ENCODE peak calls at places on chromosome 3, in ten cellular contexts. Q is MM.1S, L is breast epithelium, M is transverse colon, T is D721Med, N is HepG2, I is AG04450, Y is HCT116, U is epithelial cell of esophagus, F is upper lobe of right lung. C is an unnamed sample.

GRCh38 chr3:22399566-22399965 is 648.6 kb upstream of the ZNF385D start:
- DNase-seq in Q (no peak), L (no peak), M (no peak), T (no peak), N (no peak), I (no peak), Y (no peak), U (no peak), F (no peak), C (no peak)

GRCh38 chr3:151894219-151894618 is 20.8 kb downstream of the SUCNR1 start:
- DNase-seq in Q (no peak), L (no peak), M (no peak), T (no peak), N (no peak), I (no peak), Y (no peak), U (no peak), F (no peak), C (no peak)

GRCh38 chr3:173862701-173863100 is 465.2 kb downstream of the NLGN1 start:
- DNase-seq in Q (no peak), L (no peak), M (no peak), T (no peak), N (no peak), I (no peak), Y (no peak), U (no peak), F (no peak), C (no peak)

GRCh38 chr3:30681276-30682211 is 75.1 kb downstream of the TGFBR2 start:
- DNase-seq in Q (no peak), L (no peak), M (no peak), T (no peak), N (no peak), I (peak), Y (no peak), U (peak), F (no peak), C (no peak)

GRCh38 chr3:58180940-58181587 is 29.7 kb downstream of the DNASE1L3 start:
- DNase-seq in Q (no peak), L (no peak), M (no peak), T (no peak), N (peak), I (no peak), Y (peak), U (peak), F (no peak), C (no peak)

GRCh38 chr3:126337980-126338651 is 19.1 kb downstream of the KLF15 start:
- DNase-seq in Q (no peak), L (no peak), M (no peak), T (no peak), N (no peak), I (no peak), Y (no peak), U (no peak), F (peak), C (peak)

GRCh38 chr3:61277411-61277810 is 26.2 kb upstream of the FHIT start:
- DNase-seq in Q (no peak), L (no peak), M (no peak), T (no peak), N (no peak), I (no peak), Y (no peak), U (no peak), F (no peak), C (no peak)

GRCh38 chr3:69720824-69721223 is 18.4 kb upstream of the MITF start:
- DNase-seq in Q (no peak), L (no peak), M (no peak), T (no peak), N (no peak), I (no peak), Y (no peak), U (no peak), F (no peak), C (no peak)

GRCh38 chr3:12170207-12170606 is 11.5 kb upstream of the TIMP4 start:
- DNase-seq in Q (no peak), L (no peak), M (no peak), T (no peak), N (no peak), I (no peak), Y (no peak), U (peak), F (no peak), C (no peak)

GRCh38 chr3:44058022-44058867 is 183.4 kb upstream of the TOPAZ1 start:
- DNase-seq in Q (peak), L (no peak), M (peak), T (no peak), N (no peak), I (no peak), Y (no peak), U (peak), F (no peak), C (no peak)

GRCh38 chr3:180306691-180307090 is 270.0 kb upstream of the PEX5L start:
- DNase-seq in Q (no peak), L (no peak), M (no peak), T (no peak), N (no peak), I (no peak), Y (no peak), U (peak), F (no peak), C (no peak)

GRCh38 chr3:58272891-58273290 is 33.2 kb upstream of the RPP14 start:
- DNase-seq in Q (no peak), L (no peak), M (no peak), T (no peak), N (no peak), I (no peak), Y (no peak), U (no peak), F (no peak), C (no peak)

GRCh38 chr3:126101521-126101982 is 17.6 kb upstream of the SLC41A3 start:
- DNase-seq in Q (no peak), L (no peak), M (no peak), T (no peak), N (no peak), I (no peak), Y (no peak), U (no peak), F (no peak), C (no peak)

GRCh38 chr3:51961607-51962569 is 5.4 kb downstream of the PCBP4 start:
- DNase-seq in Q (no peak), L (no peak), M (no peak), T (peak), N (no peak), I (no peak), Y (no peak), U (no peak), F (no peak), C (no peak)

GRCh38 chr3:111695584-111696213 is 100.6 kb upstream of the ZBED2 start:
- DNase-seq in Q (no peak), L (no peak), M (no peak), T (no peak), N (peak), I (peak), Y (no peak), U (peak), F (no peak), C (no peak)

GRCh38 chr3:88963003-88963402 is 144.4 kb upstream of the EPHA3 start:
- DNase-seq in Q (no peak), L (no peak), M (no peak), T (no peak), N (no peak), I (no peak), Y (no peak), U (no peak), F (no peak), C (no peak)

GRCh38 chr3:113117511-113118302 is 93.7 kb upstream of the BOC start:
- DNase-seq in Q (no peak), L (no peak), M (no peak), T (no peak), N (no peak), I (peak), Y (no peak), U (peak), F (no peak), C (no peak)

GRCh38 chr3:65178703-65179102 is 490.9 kb upstream of the ADAMTS9 start:
- DNase-seq in Q (peak), L (no peak), M (no peak), T (no peak), N (no peak), I (no peak), Y (no peak), U (peak), F (no peak), C (no peak)

GRCh38 chr3:172717493-172718088 is 6.7 kb upstream of the NCEH1 start:
- DNase-seq in Q (peak), L (no peak), M (no peak), T (no peak), N (peak), I (no peak), Y (peak), U (no peak), F (no peak), C (no peak)
- TF ChIP-seq CTCF in Q (peak), L (no peak), M (no peak), T (no peak), N (peak), I (peak), Y (peak), U (peak), F (peak), C (peak)

GRCh38 chr3:27141668-27142067 is 227.5 kb downstream of the NEK10 start:
- DNase-seq in Q (no peak), L (no peak), M (no peak), T (no peak), N (no peak), I (no peak), Y (peak), U (no peak), F (no peak), C (no peak)
- TF ChIP-seq CTCF in Q (peak), L (no peak), M (no peak), T (no peak), N (no peak), I (no peak), Y (peak), U (no peak), F (no peak), C (peak)

GRCh38 chr3:187987162-187987561 is 166.8 kb upstream of the LPP start:
- DNase-seq in Q (no peak), L (no peak), M (no peak), T (no peak), N (no peak), I (no peak), Y (no peak), U (no peak), F (no peak), C (no peak)

GRCh38 chr3:187987919-187988318 is 166.0 kb upstream of the LPP start:
- DNase-seq in Q (no peak), L (no peak), M (no peak), T (no peak), N (no peak), I (no peak), Y (no peak), U (no peak), F (no peak), C (no peak)

GRCh38 chr3:187983484-187984124 is 170.4 kb upstream of the LPP start:
- DNase-seq in Q (no peak), L (no peak), M (no peak), T (no peak), N (peak), I (no peak), Y (no peak), U (no peak), F (no peak), C (no peak)

GRCh38 chr3:187985636-187986035 is 168.3 kb upstream of the LPP start:
- DNase-seq in Q (no peak), L (no peak), M (no peak), T (no peak), N (no peak), I (no peak), Y (no peak), U (no peak), F (no peak), C (no peak)

DNA sequence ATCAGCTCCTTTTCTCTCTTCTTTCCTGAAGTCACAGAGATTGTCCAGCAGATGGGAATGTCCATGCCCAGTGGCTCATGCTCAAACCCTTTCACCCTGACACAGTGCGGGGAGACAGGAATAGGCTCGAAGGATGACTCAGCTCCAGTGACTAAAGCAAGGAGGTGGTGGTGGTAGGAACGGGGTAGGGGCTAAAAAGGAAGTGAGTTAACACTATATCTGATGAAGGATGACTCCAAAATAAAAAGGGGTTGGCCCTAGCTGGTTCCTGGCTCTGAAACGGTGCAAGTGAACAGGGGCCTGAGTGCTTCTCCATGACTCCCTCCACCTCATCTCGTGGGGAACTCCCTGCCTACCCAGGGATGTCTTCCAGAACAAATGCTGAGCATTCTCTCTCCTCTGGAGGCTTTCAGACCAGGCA is 167.4 kb upstream of the LPP start:
- DNase-seq in Q (no peak), L (no peak), M (no peak), T (no peak), N (no peak), I (peak), Y (peak), U (peak), F (no peak), C (no peak)
- TF ChIP-seq CTCF in Q (no peak), L (no peak), M (no peak), T (no peak), N (no peak), I (peak), Y (no peak), U (no peak), F (no peak), C (peak)

GRCh38 chr3:71069797-71070196 is 513.7 kb downstream of the FOXP1 start:
- DNase-seq in Q (peak), L (peak), M (peak), T (no peak), N (peak), I (no peak), Y (no peak), U (peak), F (no peak), C (no peak)
- TF ChIP-seq CTCF in Q (peak), L (no peak), M (peak), T (peak), N (peak), I (peak), Y (peak), U (peak), F (peak), C (peak)

GRCh38 chr3:67000006-67000405 is 1.9 kb downstream of the KBTBD8 start:
- DNase-seq in Q (peak), L (no peak), M (no peak), T (no peak), N (no peak), I (no peak), Y (no peak), U (peak), F (no peak), C (no peak)
- TF ChIP-seq CTCF in Q (no peak), L (no peak), M (no peak), T (no peak), N (no peak), I (no peak), Y (no peak), U (no peak), F (no peak), C (no peak)

DNA sequence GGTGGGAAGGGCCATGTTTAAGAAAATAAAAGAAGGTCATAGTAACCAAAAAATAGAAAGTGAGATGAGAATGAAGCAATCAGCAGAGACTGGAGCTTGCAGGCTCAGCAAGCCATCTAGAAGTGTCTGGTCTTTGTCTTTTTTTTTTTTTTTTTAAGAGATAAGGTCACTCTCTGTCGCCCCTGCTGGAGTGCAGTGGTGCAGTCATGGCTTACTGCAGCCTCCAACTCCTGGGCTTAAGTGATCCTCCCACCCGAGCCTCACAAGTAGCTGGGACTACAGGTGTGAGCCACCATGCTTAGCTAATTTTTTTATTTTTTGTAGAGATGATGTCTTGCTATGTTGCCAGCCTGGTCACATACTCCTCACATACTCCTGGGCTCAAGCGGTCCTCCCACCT is 36.2 kb downstream of the GXYLT2 start:
- DNase-seq in Q (no peak), L (no peak), M (no peak), T (no peak), N (no peak), I (no peak), Y (no peak), U (no peak), F (no peak), C (no peak)
- TF ChIP-seq CTCF in Q (no peak), L (no peak), M (no peak), T (no peak), N (no peak), I (no peak), Y (no peak), U (peak), F (no peak), C (peak)

DNA sequence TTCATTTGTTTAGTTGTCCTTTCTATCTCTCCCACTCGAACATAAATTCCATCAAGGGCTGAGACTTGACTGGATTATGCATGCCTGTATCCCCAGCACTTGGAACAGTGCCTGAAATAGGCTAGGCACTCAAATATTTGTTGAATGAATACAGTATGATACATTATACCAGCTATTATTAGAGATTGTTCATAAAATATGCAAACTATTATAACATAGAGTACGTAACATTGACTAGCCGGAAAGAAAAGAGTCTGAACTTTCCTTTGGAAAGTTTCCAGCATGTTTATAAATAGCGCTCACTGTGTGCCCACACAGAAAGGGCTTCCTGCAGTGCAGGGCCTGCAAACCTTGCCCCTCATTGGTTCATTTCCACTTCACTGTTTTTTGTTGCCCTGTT is 27.3 kb upstream of the SNTN start:
- DNase-seq in Q (no peak), L (no peak), M (no peak), T (no peak), N (no peak), I (peak), Y (no peak), U (peak), F (no peak), C (no peak)
- TF ChIP-seq CTCF in Q (no peak), L (no peak), M (no peak), T (no peak), N (no peak), I (no peak), Y (no peak), U (no peak), F (no peak), C (no peak)

GRCh38 chr3:128491071-128491899 is 1.7 kb downstream of the GATA2 start:
- DNase-seq in Q (no peak), L (no peak), M (no peak), T (no peak), N (no peak), I (no peak), Y (no peak), U (no peak), F (peak), C (peak)

GRCh38 chr3:128488636-128488994 is 4.4 kb downstream of the GATA2 start:
- DNase-seq in Q (no peak), L (no peak), M (no peak), T (no peak), N (no peak), I (no peak), Y (no peak), U (no peak), F (no peak), C (no peak)

GRCh38 chr3:128490650-128491070 is 2.3 kb downstream of the GATA2 start:
- DNase-seq in Q (no peak), L (no peak), M (no peak), T (no peak), N (no peak), I (no peak), Y (no peak), U (no peak), F (peak), C (no peak)

GRCh38 chr3:128488995-128489859 is 3.8 kb downstream of the GATA2 start:
- DNase-seq in Q (no peak), L (no peak), M (no peak), T (no peak), N (peak), I (no peak), Y (peak), U (peak), F (peak), C (peak)

DNA sequence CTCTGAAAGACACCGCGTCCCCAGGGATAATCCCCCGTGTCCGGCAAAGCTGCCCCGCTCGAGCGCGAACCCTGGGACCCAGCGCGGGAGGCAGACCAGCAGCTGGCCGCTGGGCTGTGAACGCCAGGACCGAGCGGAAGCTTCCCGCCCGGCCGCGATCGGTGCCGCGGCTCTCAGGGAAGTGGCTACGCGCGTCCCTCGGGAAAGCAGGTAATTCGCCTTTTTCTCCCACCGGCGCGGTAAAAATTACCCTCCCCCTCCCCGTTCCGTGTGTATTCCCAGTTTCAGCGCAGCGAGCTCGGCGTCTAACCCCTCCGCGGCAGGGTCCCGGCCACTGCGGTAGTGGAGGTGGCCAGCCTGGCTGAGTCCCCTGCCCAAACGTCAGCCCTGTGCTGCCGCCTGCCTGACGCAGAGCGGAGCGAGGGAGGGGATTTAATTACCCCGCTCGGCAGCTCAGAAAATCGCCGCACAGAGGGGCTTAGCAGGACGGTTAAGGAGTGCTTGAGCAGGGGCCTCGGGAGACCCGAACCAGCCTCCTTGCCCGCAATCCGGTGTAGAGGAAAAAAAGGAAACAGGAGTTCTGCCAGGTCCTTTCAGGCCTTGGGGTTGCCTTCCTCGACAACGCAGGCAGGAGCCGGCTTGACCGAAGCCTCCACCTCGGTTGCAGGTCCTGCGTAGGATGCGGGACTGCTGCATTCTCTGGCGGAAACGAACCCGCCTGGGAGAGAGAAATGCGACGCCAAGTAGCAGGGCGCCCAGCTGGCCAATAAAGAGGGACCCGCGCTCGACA is 2.9 kb downstream of the GATA2 start:
- DNase-seq in Q (no peak), L (no peak), M (no peak), T (no peak), N (peak), I (no peak), Y (no peak), U (peak), F (peak), C (peak)
- TF ChIP-seq CTCF in Q (no peak), L (no peak), M (no peak), T (peak), N (peak), I (peak), Y (no peak), U (no peak), F (no peak), C (peak)

C was measured in chondrocyte.